ENCODE peak calls at places on chromosomes 16 and 17, in nine cellular contexts. Q is transverse colon, W is GM12878, D is A549, T is tibial nerve, J is ovary, I is H1, N is sigmoid colon, L is HepG2. F is an unnamed sample.

GRCh38 chr17:38556234-38556633 is 49.5 kb downstream of the SRCIN1 start:
- DNase-seq in D (no peak), Q (no peak), I (no peak), J (no peak), N (no peak), W (no peak), T (no peak), L (no peak), F (no peak)

GRCh38 chr17:76682306-76682705 is 28.5 kb downstream of the MXRA7 start:
- DNase-seq in D (no peak), W (no peak), N (peak; percentile 75), Q (no peak), J (peak; percentile 75), T (peak; percentile 54), I (no peak), L (no peak), F (no peak)

GRCh38 chr17:50708050-50709000 is 611 bp upstream of the ANKRD40 start:
- DNase-seq in J (no peak), D (no peak), Q (no peak), W (peak; percentile 17), N (no peak), L (no peak), I (no peak), T (no peak), F (no peak)

GRCh38 chr16:30680326-30680725 is 18.6 kb upstream of the SRCAP start:
- DNase-seq in L (no peak), T (no peak), W (no peak), N (no peak), D (no peak), I (no peak), J (no peak), Q (no peak), F (no peak)

GRCh38 chr17:50477976-50478375 is 684 bp upstream of the RSAD1 start:
- DNase-seq in Q (no peak), T (no peak), L (no peak), I (no peak), J (no peak), D (no peak), N (no peak), W (no peak), F (no peak)

GRCh38 chr16:30437511-30438046 is 7.7 kb upstream of the DCTPP1 start:
- DNase-seq in N (no peak), T (no peak), Q (no peak), I (no peak), J (no peak), D (no peak), L (peak; percentile 72), W (no peak), F (no peak)

GRCh38 chr16:9913604-9914330 is 268.5 kb downstream of the GRIN2A start:
- DNase-seq in T (no peak), D (no peak), Q (no peak), I (no peak), N (no peak), L (no peak), J (no peak), W (no peak), F (no peak)

GRCh38 chr17:41548844-41549595 is 20.9 kb upstream of the KRT19 start:
- DNase-seq in I (peak; percentile 80), N (peak; percentile 85), W (peak; percentile 12), D (peak; percentile 96), J (peak; percentile 86), T (peak; percentile 84), Q (peak; percentile 92), L (peak; percentile 82), F (peak; percentile 93)

GRCh38 chr16:56892705-56893104 is 27.7 kb downstream of the SLC12A3 start:
- DNase-seq in J (no peak), W (no peak), T (no peak), I (no peak), L (no peak), D (no peak), Q (no peak), N (no peak), F (no peak)

DNA sequence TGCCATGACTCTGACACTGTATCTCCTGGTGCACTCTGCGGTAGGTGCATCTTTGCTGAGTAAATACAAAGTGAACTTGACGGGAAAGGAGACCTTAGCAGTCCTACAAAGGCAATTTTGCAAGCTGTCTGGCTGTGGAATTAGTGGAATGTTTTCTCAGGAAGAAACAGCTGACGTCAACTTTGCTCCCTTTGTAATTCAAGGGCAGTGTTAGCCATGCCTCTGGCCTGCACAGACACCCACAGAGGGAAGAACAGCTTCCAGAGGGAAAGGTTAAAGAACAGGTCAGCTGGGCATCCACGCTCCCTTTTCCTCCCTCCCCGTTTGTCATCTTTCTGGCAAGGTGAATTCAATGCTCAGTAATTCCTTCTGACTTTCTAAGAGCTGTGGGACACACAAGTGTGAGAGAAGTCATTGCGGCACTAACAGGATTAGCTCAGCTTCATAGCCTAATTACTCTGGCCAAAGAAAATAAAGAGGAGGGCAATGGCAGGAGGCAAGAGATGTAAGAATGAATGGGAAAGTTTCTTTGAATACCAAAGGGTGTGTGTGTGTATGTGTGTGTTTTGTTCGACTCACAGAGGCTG is 476.9 kb upstream of the GOT2 start:
- DNase-seq in T (peak; percentile 14), D (peak; percentile 27), N (no peak), I (peak; percentile 51), L (peak; percentile 92), W (no peak), J (no peak), Q (no peak), F (no peak)
- H3K4me3 ChIP-seq in T (no peak overlapping the region), D (peak overlapping the region; percentile 2), N (no peak overlapping the region), I (no peak overlapping the region), L (no peak overlapping the region), W (no peak overlapping the region), J (no peak overlapping the region), Q (no peak overlapping the region), F (no peak overlapping the region)

DNA sequence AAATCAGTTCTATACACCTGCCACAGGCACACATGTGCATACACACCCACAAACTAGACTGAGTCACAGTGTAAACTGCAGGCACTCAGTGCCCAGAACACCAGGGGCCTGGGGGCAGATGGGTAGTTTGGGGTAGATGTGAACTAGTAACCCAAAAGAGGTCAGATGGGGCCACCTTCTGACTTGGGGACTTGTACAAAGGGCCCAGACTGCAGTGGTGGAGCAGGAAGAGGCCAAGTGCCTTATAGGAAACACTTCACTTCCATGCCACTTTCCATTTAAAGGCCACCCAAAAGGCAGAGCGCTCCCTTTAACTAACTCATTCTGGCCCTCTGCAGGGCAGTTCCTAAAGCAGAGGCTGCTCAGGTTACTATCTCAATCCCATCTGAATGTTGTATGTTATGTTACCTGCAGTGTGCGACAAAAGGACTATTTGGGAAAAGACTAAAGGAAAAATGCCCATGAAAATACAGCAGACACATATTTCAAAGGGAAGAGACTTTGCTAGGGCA is 27.8 kb upstream of the ERN1 start:
- DNase-seq in W (no peak), T (no peak), J (no peak), D (no peak), L (no peak), I (no peak), N (no peak), Q (no peak), F (no peak)
- TF ChIP-seq CTCF in W (no peak), T (no peak), J (no peak), D (no peak), L (no peak), I (no peak), N (no peak), Q (no peak), F (no peak)

DNA sequence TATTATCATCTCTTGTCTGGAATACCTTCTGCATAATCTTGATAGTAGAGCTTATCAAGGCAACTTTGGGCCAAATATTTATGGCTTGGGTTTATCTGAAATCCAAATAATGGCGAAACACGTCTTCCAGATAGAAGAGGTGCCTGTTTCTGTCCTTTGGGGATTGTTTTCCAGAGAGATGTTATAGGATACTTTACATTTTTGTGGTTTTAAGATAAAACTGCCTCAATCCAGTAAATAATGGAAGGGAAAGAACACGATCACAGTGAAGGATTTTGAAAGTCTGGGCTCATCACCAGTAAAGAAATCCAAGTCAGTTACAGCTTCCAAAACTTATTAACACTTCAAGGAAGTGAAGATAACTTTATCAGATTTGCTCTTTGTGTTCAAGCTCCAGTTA is 30.0 kb downstream of the DNAH2 start:
- DNase-seq in T (no peak), J (no peak), N (no peak), W (no peak), Q (no peak), L (peak; percentile 34), I (no peak), D (no peak), F (no peak)
- TF ChIP-seq EP300 in T (no peak), J (no peak), N (no peak), W (no peak), Q (no peak), L (no peak), I (no peak), D (no peak), F (no peak)

DNA sequence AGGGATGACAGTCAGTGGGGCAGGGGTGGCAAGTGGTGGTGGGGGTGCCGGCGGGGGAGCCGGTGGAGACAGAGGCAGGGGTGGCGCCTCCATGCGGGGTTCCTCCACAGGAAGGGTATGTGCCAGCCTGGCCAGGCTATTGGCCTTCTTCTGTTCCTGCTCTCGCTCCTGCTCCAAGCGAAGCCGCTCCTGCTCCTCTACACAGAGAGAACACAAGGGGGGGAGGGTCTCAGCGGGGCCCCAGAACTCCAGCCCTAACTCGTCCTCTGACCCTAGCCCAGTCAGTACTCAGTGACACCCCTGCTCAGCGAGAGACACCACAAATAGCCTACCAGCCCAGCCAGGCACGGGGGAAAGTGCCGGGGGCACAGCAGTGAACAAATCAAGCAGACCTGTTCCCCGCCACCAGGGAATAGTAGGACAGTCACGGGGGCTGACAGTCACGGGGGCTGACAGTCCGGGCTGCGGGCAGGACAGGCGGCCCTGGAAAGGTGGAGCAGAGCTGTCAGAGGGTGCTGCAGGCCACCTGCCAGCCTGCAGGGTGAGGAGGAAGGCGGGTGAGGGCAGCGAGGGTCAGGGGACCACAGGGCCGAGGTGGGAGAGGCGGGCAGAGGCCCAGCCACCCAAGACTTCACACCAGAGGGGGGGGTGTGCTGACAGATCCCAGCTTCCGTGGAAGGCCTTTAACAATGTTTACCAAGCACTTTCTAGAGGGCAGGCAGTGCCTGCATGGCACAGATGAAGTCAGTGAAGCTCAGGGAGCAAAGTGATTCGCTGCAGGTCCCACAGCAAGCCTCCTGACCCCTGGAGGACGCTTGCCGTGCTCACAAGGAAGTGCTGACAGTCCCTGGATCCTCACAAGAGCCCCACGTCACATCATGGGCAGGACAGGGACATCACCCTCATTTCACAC is 5.3 kb downstream of the MNT start:
- DNase-seq in L (peak; percentile 30), I (no peak), W (no peak), T (no peak), Q (no peak), D (peak; percentile 51), J (no peak), N (peak; percentile 72), F (no peak)
- H3K4me3 ChIP-seq in L (no peak overlapping the region), I (peak overlapping the region; percentile 48), W (peak overlapping the region; percentile 66), T (no peak overlapping the region), Q (no peak overlapping the region), D (no peak overlapping the region), J (no peak overlapping the region), N (no peak overlapping the region), F (peak overlapping the region; percentile 54)